ENCODE peak calls at places on chromosome 5, in four cellular contexts. T is NCI-H524, S is germinal center, O is NCI-H2081. I is an unnamed sample.

GRCh38 chr5:74256947-74257573 is 383.5 kb downstream of the ENC1 start:
- DNase-seq in T (no peak), S (no peak), O (no peak), I (no peak)

GRCh38 chr5:14665949-14666741 is 1.6 kb downstream of the OTULIN start:
- DNase-seq in O (peak), S (peak), T (peak), I (peak)

GRCh38 chr5:129971684-129972083 is 67.4 kb downstream of the CHSY3 start:
- DNase-seq in O (no peak), S (no peak), T (no peak), I (no peak)

GRCh38 chr5:31157719-31158118 is 35.8 kb upstream of the CDH6 start:
- DNase-seq in O (no peak), T (no peak), S (no peak), I (no peak)

GRCh38 chr5:106303911-106304310 is 1366.8 kb downstream of the EFNA5 start:
- DNase-seq in O (no peak), S (no peak), T (no peak), I (no peak)

GRCh38 chr5:112574566-112574965 is 155.5 kb upstream of the EPB41L4A start:
- DNase-seq in O (peak), T (no peak), S (no peak), I (no peak)

GRCh38 chr5:114101153-114101552 is 260.7 kb upstream of the KCNN2 start:
- DNase-seq in T (no peak), O (peak), S (peak), I (peak)

GRCh38 chr5:163889369-163889768 is 383.9 kb downstream of the MAT2B start:
- DNase-seq in T (no peak), O (no peak), S (no peak), I (no peak)

GRCh38 chr5:58985311-58985710 is 402.4 kb downstream of the RAB3C start:
- DNase-seq in O (no peak), T (no peak), S (no peak), I (no peak)

GRCh38 chr5:149442563-149443182 is 63.6 kb upstream of the IL17B start:
- DNase-seq in T (peak), O (peak), S (peak), I (peak)

GRCh38 chr5:158026248-158027031 is 167.5 kb upstream of the CLINT1 start:
- DNase-seq in T (no peak), O (no peak), S (no peak), I (no peak)

GRCh38 chr5:145847499-145848497 is 12.7 kb upstream of the PRELID2 start:
- DNase-seq in O (no peak), T (no peak), S (no peak), I (peak)

GRCh38 chr5:14475013-14475412 is 106.6 kb upstream of the OTULINL start:
- DNase-seq in S (no peak), O (no peak), T (no peak), I (no peak)

GRCh38 chr5:53311661-53312060 is 168.8 kb upstream of the FST start:
- DNase-seq in O (no peak), T (no peak), S (no peak), I (no peak)

GRCh38 chr5:96913233-96913632 is 22.6 kb upstream of the LNPEP start:
- DNase-seq in S (no peak), T (no peak), O (no peak), I (no peak)

GRCh38 chr5:104186100-104186499 is 623.5 kb upstream of the NUDT12 start:
- DNase-seq in T (no peak), O (peak), S (no peak), I (no peak)